ENCODE peak calls at places on chromosomes 4 and X, in eight cellular contexts. K is SW480; A is activated CD8-positive, alpha-beta memory T cell treated with anti-CD3 and anti-CD28 coated beads, Interleukin-2, amount 50 U/mL, for 4 hours; X is germinal center; S is H54; N is substantia nigra; Z is M059J; W is EH. M is an unnamed sample.

GRCh38 chr4:1748465-1748995 is 27.2 kb downstream of the TACC3 start:
- DNase-seq in K (peak), A (peak), X (peak), S (peak), N (no peak), Z (peak), W (peak), M (peak)

GRCh38 chrX:149286940-149287349 is 218.2 kb downstream of the IDS start:
- DNase-seq in K (peak), A (peak), X (peak), S (peak), N (no peak), Z (peak), W (peak), M (peak)

GRCh38 chr4:110211007-110211769 is 12.8 kb upstream of the ELOVL6 start:
- DNase-seq in K (peak), A (peak), X (peak), S (no peak), N (no peak), Z (peak), W (peak), M (peak)

GRCh38 chrX:123740006-123740405 is 7.2 kb upstream of the THOC2 start:
- DNase-seq in K (peak), A (no peak), X (no peak), S (no peak), N (no peak), Z (no peak), W (no peak), M (no peak)

GRCh38 chrX:2370436-2370835 is 130.3 kb downstream of the DHRSX start:
- DNase-seq in K (no peak), A (no peak), X (no peak), S (no peak), N (no peak), Z (peak), W (peak), M (peak)

GRCh38 chr4:130424211-130424610 is 1328.3 kb downstream of the C4orf33 start:
- DNase-seq in K (no peak), A (no peak), X (no peak), S (no peak), N (no peak), Z (no peak), W (no peak), M (peak)

GRCh38 chrX:123905334-123905733 is 45.5 kb downstream of the XIAP start:
- DNase-seq in K (no peak), A (no peak), X (no peak), S (no peak), N (no peak), Z (no peak), W (no peak), M (no peak)

GRCh38 chrX:118240359-118240758 is 105.5 kb upstream of the WDR44 start:
- DNase-seq in K (no peak), A (no peak), X (no peak), S (no peak), N (no peak), Z (no peak), W (no peak), M (peak)

GRCh38 chr4:2818351-2818939 is 25.2 kb upstream of the ADD1 start:
- DNase-seq in K (no peak), A (no peak), X (no peak), S (no peak), N (no peak), Z (no peak), W (peak), M (no peak)

GRCh38 chrX:13747836-13748235 is 13.3 kb downstream of the OFD1 start:
- DNase-seq in K (peak), A (peak), X (no peak), S (no peak), N (no peak), Z (peak), W (peak), M (no peak)

GRCh38 chr4:13268165-13268564 is 216.0 kb downstream of the RAB28 start:
- DNase-seq in K (no peak), A (no peak), X (no peak), S (no peak), N (no peak), Z (no peak), W (no peak), M (no peak)

GRCh38 chrX:152276277-152276676 is 137.9 kb upstream of the MAGEA10 start:
- DNase-seq in K (no peak), A (no peak), X (no peak), S (no peak), N (no peak), Z (no peak), W (no peak), M (no peak)

M was measured in cardiac fibroblast.